ENCODE peak calls at places on chromosomes 16 and 17, in five cellular contexts. U is GM12878, Q is SK-N-SH, E is HepG2, Z is K562. O is an unnamed sample.
A peak's percentile ranks its signal among the peaks of the same experiment; 100 is the strongest.

GRCh38 chr17:17710728-17711541 is 29.7 kb downstream of the RAI1 start:
- DNase-seq in Z (peak; percentile 27), Q (peak; percentile 52), E (peak; percentile 94), U (no peak), O (no peak)

GRCh38 chr17:61848247-61848646 is 15.1 kb downstream of the BRIP1 start:
- DNase-seq in Z (no peak), U (no peak), Q (no peak), E (no peak), O (no peak)

GRCh38 chr17:36888236-36888957 is 48.9 kb upstream of the LHX1 start:
- DNase-seq in E (no peak), Q (no peak), Z (no peak), U (no peak), O (no peak)

GRCh38 chr16:87918866-87919680 is 17.3 kb downstream of the CA5A start:
- DNase-seq in U (no peak), E (no peak), Z (no peak), Q (no peak), O (no peak)

GRCh38 chr17:3594056-3594810 is 15.0 kb downstream of the TRPV1 start:
- DNase-seq in U (no peak), Z (no peak), Q (peak; percentile 67), E (no peak), O (no peak)

GRCh38 chr16:64240586-64240985 is 881.3 kb downstream of the CDH11 start:
- DNase-seq in Z (no peak), U (no peak), E (no peak), Q (no peak), O (no peak)

GRCh38 chr16:8673611-8674412 is 605 bp upstream of the ABAT start:
- DNase-seq in Z (no peak), E (no peak), U (no peak), Q (no peak), O (no peak)

GRCh38 chr17:64406321-64407200 is 15.9 kb upstream of the PECAM1 start:
- DNase-seq in U (no peak), E (peak; percentile 92), Z (peak; percentile 52), Q (no peak), O (no peak)

GRCh38 chr16:55081622-55082593 is 151.2 kb downstream of the IRX5 start:
- DNase-seq in Q (no peak), E (no peak), Z (no peak), U (no peak), O (no peak)

GRCh38 chr17:66337866-66338472 is 35.6 kb downstream of the PRKCA start:
- DNase-seq in Q (no peak), U (no peak), E (no peak), Z (no peak), O (no peak)

GRCh38 chr17:51999654-52000053 is 158.9 kb downstream of the CA10 start:
- DNase-seq in Q (no peak), Z (no peak), U (no peak), E (no peak), O (no peak)

GRCh38 chr17:51997723-51998122 is 160.8 kb downstream of the CA10 start:
- DNase-seq in E (peak; percentile 63), Z (no peak), Q (no peak), U (no peak), O (no peak)

GRCh38 chr17:51992864-51993413 is 165.6 kb downstream of the CA10 start:
- DNase-seq in Q (peak; percentile 5), E (no peak), Z (no peak), U (no peak), O (no peak)

GRCh38 chr17:51995797-51996403 is 162.6 kb downstream of the CA10 start:
- DNase-seq in U (no peak), E (no peak), Q (no peak), Z (no peak), O (no peak)
- TF ChIP-seq FOXM1 in U (no peak), E (no peak), Q (no peak), Z (no peak), O (no peak)

GRCh38 chr16:11604783-11605563 is 18.3 kb upstream of the LITAF start:
- DNase-seq in E (no peak), Q (no peak), Z (no peak), U (no peak), O (no peak)
- TF ChIP-seq FOXM1 in E (no peak), Q (no peak), Z (no peak), U (no peak), O (no peak)

DNA sequence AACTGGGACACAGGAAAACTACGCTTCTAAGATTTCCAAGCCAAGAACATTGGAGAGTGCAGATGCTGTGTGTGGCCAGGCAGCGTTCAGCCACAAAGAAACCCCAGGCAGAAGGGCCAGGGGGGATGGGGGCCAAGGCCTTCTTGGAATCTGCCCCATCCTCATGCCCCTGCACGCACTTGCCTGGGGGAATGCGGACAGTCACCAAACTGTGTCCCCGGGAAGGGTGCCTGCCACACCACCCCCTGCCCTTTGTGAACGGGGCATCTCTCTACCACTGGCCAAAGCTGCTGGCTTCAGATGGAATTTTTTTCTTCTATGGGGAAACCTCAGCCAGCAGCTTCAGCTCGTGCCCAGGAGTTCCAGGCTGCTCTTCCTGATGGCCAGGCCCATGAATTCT is 32.0 kb upstream of the DNAH17 start:
- DNase-seq in Z (no peak), Q (peak; percentile 23), E (no peak), U (no peak), O (no peak)
- TF ChIP-seq FOXM1 in Z (no peak), Q (no peak), E (no peak), U (no peak), O (no peak)

GRCh38 chr17:9381068-9381467 is 194.6 kb downstream of the STX8 start:
- DNase-seq in Z (no peak), U (no peak), E (no peak), Q (no peak), O (no peak)

GRCh38 chr17:9389116-9389515 is 186.5 kb downstream of the STX8 start:
- DNase-seq in U (peak; percentile 68), E (peak; percentile 4), Q (no peak), Z (no peak), O (no peak)

GRCh38 chr17:9383828-9384227 is 191.8 kb downstream of the STX8 start:
- DNase-seq in E (no peak), Z (no peak), Q (no peak), U (no peak), O (no peak)

DNA sequence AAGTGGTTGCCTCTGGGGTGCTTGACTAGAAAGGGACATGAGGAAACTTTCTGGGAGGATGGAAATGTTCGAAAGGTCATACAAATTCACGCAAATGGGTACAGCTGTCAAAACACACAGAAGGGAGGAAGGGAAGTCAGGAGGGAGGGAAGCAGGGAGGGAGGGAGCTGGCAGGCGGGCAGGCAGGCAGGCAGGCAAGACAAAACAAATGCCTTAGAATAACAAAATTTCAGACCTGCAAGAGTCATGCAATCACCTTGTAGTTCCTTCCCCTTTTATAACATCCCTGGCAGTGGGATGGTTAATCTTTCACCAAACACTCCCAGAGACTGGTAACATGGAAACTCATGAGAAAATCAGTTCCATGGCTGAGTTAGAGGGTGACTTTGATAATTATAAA is 189.2 kb downstream of the STX8 start:
- DNase-seq in U (no peak), Z (no peak), Q (no peak), E (no peak), O (no peak)
- TF ChIP-seq FOXM1 in U (no peak), Z (no peak), Q (no peak), E (no peak), O (no peak)

GRCh38 chr16:5852151-5852550 is 754.6 kb upstream of the EEF2KMT start:
- DNase-seq in U (no peak), Q (no peak), E (no peak), Z (no peak), O (no peak)
- TF ChIP-seq FOXM1 in U (no peak), Q (no peak), E (no peak), Z (no peak), O (no peak)